ENCODE peak calls at places on chromosomes 11 and 22, in seven cellular contexts. Q, K, J, M, V, D and W are unnamed samples.

GRCh38 chr11:66365711-66366619 is 5.6 kb downstream of the SLC29A2 start:
- DNase-seq in Q (no peak), K (no peak), J (no peak), M (no peak), V (no peak), D (no peak), W (no peak)

GRCh38 chr22:20084547-20085413 is 4.7 kb downstream of the DGCR8 start:
- DNase-seq in Q (no peak), K (peak), J (no peak), M (no peak), V (peak), D (no peak), W (no peak)

GRCh38 chr11:707817-708420 is 1.9 kb downstream of the EPS8L2 start:
- DNase-seq in Q (peak), K (no peak), J (no peak), M (no peak), V (no peak), D (no peak), W (no peak)

GRCh38 chr11:33863418-33864172 is 28.3 kb downstream of the LMO2 start:
- DNase-seq in Q (no peak), K (no peak), J (no peak), M (no peak), V (no peak), D (no peak), W (no peak)

GRCh38 chr11:113728814-113729213 is 22.7 kb upstream of the TMPRSS5 start:
- DNase-seq in Q (no peak), K (no peak), J (no peak), M (no peak), V (no peak), D (no peak), W (no peak)

GRCh38 chr22:37454857-37455686 is 27.8 kb upstream of the ELFN2 start:
- DNase-seq in Q (no peak), K (peak), J (no peak), M (no peak), V (no peak), D (peak), W (peak)

GRCh38 chr11:19576054-19576453 is 136.6 kb upstream of the NAV2 start:
- DNase-seq in Q (no peak), K (no peak), J (no peak), M (no peak), V (no peak), D (no peak), W (no peak)

GRCh38 chr11:90192869-90193582 is 29.8 kb downstream of the CHORDC1 start:
- DNase-seq in Q (no peak), K (no peak), J (no peak), M (no peak), V (no peak), D (no peak), W (no peak)

GRCh38 chr11:47248664-47249377 is at the start of gene ACP2:
- DNase-seq in Q (peak), K (peak), J (peak), M (no peak), V (peak), D (peak), W (peak)

GRCh38 chr22:24088796-24089195 is 77.7 kb downstream of the CABIN1 start:
- DNase-seq in Q (no peak), K (peak), J (no peak), M (no peak), V (no peak), D (no peak), W (peak)

GRCh38 chr11:1317432-1317831 is 8.0 kb upstream of the TOLLIP start:
- DNase-seq in Q (no peak), K (no peak), J (no peak), M (no peak), V (no peak), D (no peak), W (no peak)

GRCh38 chr11:86101941-86102407 is 33.1 kb upstream of the PICALM start:
- DNase-seq in Q (no peak), K (peak), J (peak), M (no peak), V (no peak), D (no peak), W (peak)

GRCh38 chr11:113839842-113840241 is 35.5 kb downstream of the USP28 start:
- DNase-seq in Q (no peak), K (no peak), J (no peak), M (no peak), V (no peak), D (no peak), W (no peak)

GRCh38 chr22:30582051-30582450 is 7.6 kb upstream of the GAL3ST1 start:
- DNase-seq in Q (no peak), K (no peak), J (no peak), M (no peak), V (no peak), D (no peak), W (no peak)

GRCh38 chr11:88421530-88421929 is 84.0 kb upstream of the CTSC start:
- DNase-seq in Q (no peak), K (peak), J (no peak), M (no peak), V (no peak), D (peak), W (peak)

GRCh38 chr11:69141742-69142141 is 14.0 kb upstream of the SMIM38 start:
- DNase-seq in Q (no peak), K (no peak), J (no peak), M (no peak), V (no peak), D (no peak), W (no peak)

GRCh38 chr22:17257578-17257977 is 38.3 kb upstream of the ADA2 start:
- DNase-seq in Q (no peak), K (no peak), J (no peak), M (no peak), V (no peak), D (no peak), W (no peak)

GRCh38 chr11:130689222-130689908 is 226.9 kb downstream of the SNX19 start:
- DNase-seq in Q (no peak), K (no peak), J (peak), M (no peak), V (no peak), D (peak), W (peak)

GRCh38 chr11:95661159-95661558 is 128.4 kb downstream of the FAM76B start:
- DNase-seq in Q (no peak), K (peak), J (no peak), M (no peak), V (no peak), D (no peak), W (no peak)

GRCh38 chr11:69650081-69650831 is 9.3 kb downstream of the CCND1 start:
- DNase-seq in Q (peak), K (peak), J (no peak), M (no peak), V (no peak), D (no peak), W (no peak)

GRCh38 chr11:22725079-22725478 is 58.7 kb downstream of the GAS2 start:
- DNase-seq in Q (no peak), K (no peak), J (no peak), M (no peak), V (no peak), D (no peak), W (peak)

GRCh38 chr22:24429411-24430365 is 2.3 kb downstream of the ADORA2A start:
- DNase-seq in Q (no peak), K (peak), J (no peak), M (no peak), V (no peak), D (no peak), W (peak)

GRCh38 chr22:27348634-27349033 is 452.9 kb downstream of the MN1 start:
- DNase-seq in Q (no peak), K (peak), J (peak), M (peak), V (no peak), D (no peak), W (peak)

GRCh38 chr11:88552377-88553029 is 215.0 kb upstream of the CTSC start:
- DNase-seq in Q (no peak), K (peak), J (no peak), M (no peak), V (peak), D (peak), W (no peak)

GRCh38 chr22:43796567-43796966 is 15.5 kb downstream of the EFCAB6 start:
- DNase-seq in Q (no peak), K (peak), J (peak), M (peak), V (peak), D (peak), W (peak)

GRCh38 chr11:57434640-57435546 is 8.0 kb upstream of the SLC43A3 start:
- DNase-seq in Q (no peak), K (peak), J (peak), M (peak), V (no peak), D (peak), W (peak)

GRCh38 chr11:104254347-104254746 is 90.4 kb upstream of the PDGFD start:
- DNase-seq in Q (no peak), K (peak), J (no peak), M (no peak), V (peak), D (peak), W (peak)

GRCh38 chr22:35540600-35541253 is at the start of gene RASD2:
- DNase-seq in Q (no peak), K (peak), J (no peak), M (no peak), V (peak), D (no peak), W (no peak)

GRCh38 chr11:112277029-112277428 is 16.4 kb upstream of the PLET1 start:
- DNase-seq in Q (no peak), K (no peak), J (no peak), M (no peak), V (no peak), D (no peak), W (no peak)

GRCh38 chr22:49964493-49965290 is 4.1 kb downstream of the PIM3 start:
- DNase-seq in Q (peak), K (no peak), J (no peak), M (no peak), V (no peak), D (no peak), W (no peak)

GRCh38 chr11:98059488-98059887 is 961.3 kb upstream of the CNTN5 start:
- DNase-seq in Q (no peak), K (no peak), J (no peak), M (no peak), V (no peak), D (no peak), W (no peak)

GRCh38 chr22:25475554-25476022 is 88.9 kb upstream of the GRK3 start:
- DNase-seq in Q (no peak), K (peak), J (peak), M (peak), V (no peak), D (peak), W (peak)

GRCh38 chr11:2263012-2263565 is 7.3 kb downstream of the ASCL2 start:
- DNase-seq in Q (no peak), K (no peak), J (no peak), M (no peak), V (no peak), D (no peak), W (no peak)

GRCh38 chr11:45560153-45560934 is 105.1 kb downstream of the CHST1 start:
- DNase-seq in Q (no peak), K (no peak), J (no peak), M (no peak), V (no peak), D (no peak), W (no peak)

GRCh38 chr11:19872526-19873135 is 160.0 kb downstream of the NAV2 start:
- DNase-seq in Q (no peak), K (no peak), J (no peak), M (no peak), V (no peak), D (no peak), W (no peak)

GRCh38 chr11:30487200-30487898 is 98.8 kb downstream of the MPPED2 start:
- DNase-seq in Q (no peak), K (no peak), J (no peak), M (no peak), V (no peak), D (peak), W (no peak)

GRCh38 chr11:75107187-75107586 is 10.5 kb upstream of the OR2AT4 start:
- DNase-seq in Q (no peak), K (peak), J (no peak), M (no peak), V (no peak), D (peak), W (peak)

GRCh38 chr11:66489636-66490035 is 9.4 kb downstream of the DPP3 start:
- DNase-seq in Q (no peak), K (no peak), J (no peak), M (no peak), V (no peak), D (no peak), W (no peak)